ENCODE peak calls at places on chromosomes 16 and 17, in five cellular contexts. K, T, X, P and J are unnamed samples.

GRCh38 chr17:19744492-19744891 is 3.6 kb downstream of the ALDH3A1 start:
- DNase-seq in K (no peak), T (no peak), X (no peak), P (no peak), J (no peak)

GRCh38 chr17:35373532-35373983 is at the start of gene SLFN11:
- DNase-seq in K (peak; percentile 59), T (peak; percentile 99), X (peak; percentile 52), P (no peak), J (peak; percentile 53)

GRCh38 chr17:35242158-35242804 is 591 bp upstream of the SLFN5 start:
- DNase-seq in K (peak; percentile 88), T (peak; percentile 73), X (peak; percentile 90), P (peak; percentile 58), J (peak; percentile 86)

GRCh38 chr16:83768976-83769375 is 38.8 kb upstream of the HSBP1 start:
- DNase-seq in K (no peak), T (no peak), X (no peak), P (no peak), J (no peak)

GRCh38 chr17:81399481-81400153 is 4.4 kb downstream of the BAHCC1 start:
- DNase-seq in K (no peak), T (peak; percentile 64), X (no peak), P (no peak), J (peak; percentile 25)

GRCh38 chr17:71032746-71033273 is 863.5 kb downstream of the KCNJ2 start:
- DNase-seq in K (no peak), T (no peak), X (peak; percentile 84), P (no peak), J (no peak)

GRCh38 chr16:55543470-55543869 is 23.0 kb upstream of the CAPNS2 start:
- DNase-seq in K (peak; percentile 44), T (peak; percentile 66), X (peak; percentile 38), P (no peak), J (peak; percentile 37)

GRCh38 chr17:68516732-68517131 is 4.5 kb downstream of the PRKAR1A start:
- DNase-seq in K (no peak), T (no peak), X (no peak), P (no peak), J (no peak)

GRCh38 chr16:80527297-80527696 is 13.5 kb upstream of the DYNLRB2 start:
- DNase-seq in K (peak; percentile 63), T (peak; percentile 50), X (peak; percentile 67), P (peak; percentile 8), J (peak; percentile 68)

GRCh38 chr16:88195021-88195581 is 187.7 kb upstream of the ZNF469 start:
- DNase-seq in K (peak; percentile 16), T (peak; percentile 72), X (no peak), P (no peak), J (no peak)

GRCh38 chr17:50264263-50265113 is 9.8 kb upstream of the TMEM92 start:
- DNase-seq in K (peak; percentile 32), T (peak; percentile 85), X (peak; percentile 52), P (no peak), J (no peak)

GRCh38 chr17:45768000-45768399 is 16.1 kb upstream of the CRHR1 start:
- DNase-seq in K (no peak), T (peak; percentile 7), X (peak; percentile 67), P (no peak), J (peak; percentile 16)

GRCh38 chr17:19830061-19830460 is 37.7 kb downstream of the ULK2 start:
- DNase-seq in K (no peak), T (no peak), X (no peak), P (no peak), J (no peak)

GRCh38 chr16:66273644-66274334 is 92.7 kb upstream of the CDH5 start:
- DNase-seq in K (peak; percentile 5), T (peak; percentile 82), X (no peak), P (no peak), J (peak; percentile 60)

GRCh38 chr17:40937384-40937819 is at the start of gene KRT23:
- DNase-seq in K (no peak), T (no peak), X (peak; percentile 34), P (no peak), J (no peak)

GRCh38 chr17:28747801-28748750 is 4.3 kb downstream of the TRAF4 start:
- DNase-seq in K (no peak), T (no peak), X (no peak), P (no peak), J (no peak)

GRCh38 chr17:63816123-63816522 is 11.1 kb upstream of the PSMC5 start:
- DNase-seq in K (no peak), T (no peak), X (no peak), P (no peak), J (no peak)

GRCh38 chr16:83615131-83615530 is 192.6 kb upstream of the HSBP1 start:
- DNase-seq in K (no peak), T (peak; percentile 49), X (no peak), P (no peak), J (no peak)

GRCh38 chr17:21046215-21046614 is 3.4 kb upstream of the USP22 start:
- DNase-seq in K (no peak), T (no peak), X (no peak), P (no peak), J (no peak)

GRCh38 chr17:9644910-9645751 is at the start of gene USP43:
- DNase-seq in K (peak; percentile 89), T (peak; percentile 31), X (peak; percentile 41), P (peak; percentile 32), J (peak; percentile 73)

GRCh38 chr17:41067281-41067680 is 1.6 kb upstream of the KRTAP2-4 start:
- DNase-seq in K (no peak), T (peak; percentile 31), X (no peak), P (no peak), J (no peak)

GRCh38 chr16:85621698-85622433 is 8.7 kb downstream of the GSE1 start:
- DNase-seq in K (peak; percentile 83), T (no peak), X (no peak), P (no peak), J (peak; percentile 66)

GRCh38 chr16:50697881-50698767 is 4.7 kb downstream of the NOD2 start:
- DNase-seq in K (no peak), T (peak; percentile 44), X (no peak), P (no peak), J (no peak)

GRCh38 chr17:79800325-79801155 is 3.7 kb upstream of the CBX8 start:
- DNase-seq in K (peak; percentile 76), T (peak; percentile 75), X (peak; percentile 84), P (peak; percentile 50), J (peak; percentile 58)
- H3K4me1 ChIP-seq in K (peaks cover 27% of the 10 kb centered on the region), T (peaks cover 6% of the 10 kb centered on the region), X (peaks cover 47% of the 10 kb centered on the region), P (peaks cover 54% of the 10 kb centered on the region), J (peaks cover 45% of the 10 kb centered on the region)

DNA sequence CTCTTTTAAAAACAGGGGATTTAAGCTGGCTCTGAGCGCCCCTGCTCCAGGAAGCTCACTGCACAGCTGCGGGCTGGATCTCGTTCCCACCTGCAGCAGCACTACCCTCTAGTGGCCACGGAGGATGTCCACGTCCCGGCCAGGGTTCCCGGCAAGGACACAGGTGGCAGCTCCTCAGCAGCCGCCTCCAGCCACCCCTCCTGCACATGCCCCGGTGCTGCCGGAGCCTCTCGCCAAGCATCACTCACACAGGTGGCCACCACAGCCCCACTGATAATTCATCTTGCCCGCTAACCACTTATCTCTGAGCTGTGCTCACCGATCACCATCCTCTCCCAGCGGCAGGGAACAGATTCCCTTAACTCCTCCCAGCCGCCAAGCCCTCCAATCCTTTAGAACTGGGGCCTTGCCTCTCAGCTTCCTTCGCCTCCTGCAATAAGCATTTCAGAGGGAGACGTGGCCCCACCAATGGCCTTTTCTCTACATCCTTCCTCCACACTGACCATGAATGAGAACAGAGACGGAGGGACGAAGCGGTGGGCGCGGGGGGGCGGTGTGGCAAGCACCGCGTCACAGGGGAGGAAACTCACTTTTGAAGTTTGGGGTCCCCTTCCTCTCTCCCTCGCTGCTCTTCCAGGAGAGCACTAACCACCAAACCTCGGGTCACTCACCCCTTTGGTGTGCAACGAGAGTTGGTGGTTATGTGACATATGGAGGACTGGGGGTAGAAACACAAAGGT is 222.1 kb downstream of the RBFOX3 start:
- DNase-seq in K (peak; percentile 81), T (peak; percentile 73), X (peak; percentile 88), P (peak; percentile 18), J (peak; percentile 74)
- TF ChIP-seq EZH2phosphoT487 in K (no peak), T (no peak), X (no peak), P (no peak), J (no peak)

GRCh38 chr16:4389051-4389955 is 17.7 kb downstream of the VASN start:
- DNase-seq in K (no peak), T (peak; percentile 28), X (no peak), P (no peak), J (no peak)
- H3K4me1 ChIP-seq in K (peaks cover 62% of the 10 kb centered on the region), T (peaks cover 61% of the 10 kb centered on the region), X (peaks cover 51% of the 10 kb centered on the region), P (peaks cover 13% of the 10 kb centered on the region), J (no peaks in the 10 kb centered on the region)

GRCh38 chr17:17841620-17842025 is 4.8 kb upstream of the SREBF1 start:
- DNase-seq in K (no peak), T (no peak), X (no peak), P (no peak), J (no peak)
- TF ChIP-seq EZH2phosphoT487 in K (no peak), T (no peak), X (no peak), P (no peak), J (no peak)

DNA sequence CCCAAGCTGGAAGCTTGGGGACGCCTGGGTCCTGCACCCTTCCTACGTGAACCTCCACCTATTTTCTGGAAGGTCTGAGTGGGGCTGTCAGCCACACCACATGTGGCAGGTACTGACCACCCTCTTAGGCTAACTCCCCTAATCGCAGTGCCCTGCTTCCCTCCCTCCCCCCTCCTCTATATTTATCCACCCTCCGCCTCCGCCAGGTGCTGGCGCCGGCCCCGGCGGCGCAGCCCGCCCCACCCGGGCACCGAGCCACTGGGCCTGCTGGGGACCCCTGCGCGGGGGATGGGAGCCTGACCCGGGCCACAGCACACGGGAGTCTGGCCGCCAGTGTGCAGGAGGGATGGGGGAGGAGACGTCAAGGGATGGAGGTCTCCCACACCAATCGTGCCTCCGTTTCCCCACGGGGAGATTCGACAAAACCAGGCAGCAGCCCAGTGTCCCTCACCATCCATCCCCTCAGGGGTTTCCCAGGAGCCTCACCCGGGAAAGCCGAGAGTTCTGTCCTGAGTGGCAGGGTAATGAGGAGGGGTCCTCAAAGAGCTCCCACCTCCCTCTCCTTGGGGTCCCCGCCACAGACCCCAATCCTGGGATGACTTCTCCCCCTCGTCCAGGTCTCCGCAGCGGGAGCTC is 1.3 kb downstream of the PLEKHH3 start:
- DNase-seq in K (peak; percentile 41), T (no peak), X (no peak), P (no peak), J (no peak)
- H3K4me1 ChIP-seq in K (peaks cover 43% of the 10 kb centered on the region), T (peaks cover 34% of the 10 kb centered on the region), X (peaks cover 37% of the 10 kb centered on the region), P (peaks cover 56% of the 10 kb centered on the region), J (peaks cover 34% of the 10 kb centered on the region)

DNA sequence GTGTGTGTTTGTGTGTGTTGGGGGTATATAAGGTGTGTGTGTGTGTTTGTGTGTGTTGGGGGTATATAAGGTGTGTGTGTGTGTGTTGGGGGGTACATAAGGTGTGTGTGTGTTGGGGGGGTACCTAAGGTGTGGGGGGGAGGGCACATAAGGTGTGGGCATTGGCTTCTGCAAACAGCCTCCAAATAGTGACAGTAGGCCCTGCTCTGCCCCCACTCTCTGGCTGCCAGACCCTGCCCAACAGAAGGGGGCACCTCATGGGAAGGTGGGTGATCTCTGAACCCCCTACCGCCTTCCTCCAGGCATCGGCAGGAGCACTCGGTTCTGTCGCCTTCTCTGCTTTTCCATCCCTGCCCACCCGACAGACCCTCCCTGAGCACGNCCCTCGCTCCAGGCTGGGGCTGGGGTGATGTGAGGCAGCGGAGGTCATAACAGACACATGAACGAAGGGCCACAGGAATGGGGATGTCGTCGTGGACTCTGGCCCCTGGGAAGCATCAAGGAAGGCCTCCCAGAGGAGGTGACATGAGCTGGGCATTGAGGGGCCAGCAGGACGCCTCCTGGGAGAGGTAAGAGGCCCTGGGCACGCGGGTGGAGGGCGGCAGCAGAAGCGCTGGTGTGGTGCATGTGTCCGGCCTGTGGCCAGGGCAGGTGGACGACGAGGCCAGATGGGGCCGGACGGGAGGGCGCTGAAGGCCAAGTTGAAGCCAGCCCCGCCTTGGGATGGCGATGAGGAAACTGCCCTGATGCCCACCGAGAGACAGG is 136.6 kb upstream of the RPH3AL start:
- DNase-seq in K (no peak), T (peak; percentile 43), X (peak; percentile 37), P (peak; percentile 54), J (no peak)
- TF ChIP-seq EZH2phosphoT487 in K (no peak), T (no peak), X (no peak), P (no peak), J (no peak)